ENCODE peak calls at places on chromosomes 2 and 18, in four cellular contexts. I is bronchial epithelial cell, F is progenitor cell of endocrine pancreas, O is tibial nerve. K is an unnamed sample.

GRCh38 chr2:168182850-168183249 is 64.5 kb downstream of the STK39 start:
- DNase-seq in I (peak), F (no peak), O (no peak), K (no peak)

GRCh38 chr18:9400197-9400596 is 65.6 kb downstream of the TWSG1 start:
- DNase-seq in I (peak), F (no peak), O (no peak), K (no peak)

GRCh38 chr2:147297820-147298219 is 547.0 kb upstream of the ACVR2A start:
- DNase-seq in I (no peak), F (no peak), O (no peak), K (no peak)

GRCh38 chr18:54119524-54120019 is 104.9 kb downstream of the MBD2 start:
- DNase-seq in I (peak), F (no peak), O (no peak), K (peak)

GRCh38 chr2:103788875-103789715 is 1027.3 kb downstream of the TMEM182 start:
- DNase-seq in I (peak), F (no peak), O (no peak), K (peak)

GRCh38 chr2:104476563-104476988 is 377.3 kb upstream of the POU3F3 start:
- DNase-seq in I (no peak), F (no peak), O (no peak), K (no peak)

GRCh38 chr2:70468898-70469297 is 84.7 kb downstream of the TGFA start:
- DNase-seq in I (no peak), F (no peak), O (no peak), K (no peak)

GRCh38 chr2:53353372-53354111 is 414.1 kb upstream of the CHAC2 start:
- DNase-seq in I (peak), F (no peak), O (no peak), K (peak)

GRCh38 chr2:134398300-134398699 is 144.4 kb downstream of the MGAT5 start:
- DNase-seq in I (peak), F (no peak), O (no peak), K (no peak)

GRCh38 chr2:155583674-155584195 is 748.8 kb downstream of the NR4A2 start:
- DNase-seq in I (no peak), F (no peak), O (no peak), K (no peak)

GRCh38 chr2:100185105-100185504 is 42.7 kb upstream of the AFF3 start:
- DNase-seq in I (no peak), F (no peak), O (no peak), K (no peak)

GRCh38 chr2:137348301-137348700 is 583.0 kb downstream of the THSD7B start:
- DNase-seq in I (no peak), F (no peak), O (no peak), K (no peak)

GRCh38 chr2:206211657-206212255 is 52.1 kb downstream of the EEF1B2 start:
- DNase-seq in I (peak), F (no peak), O (no peak), K (peak)

GRCh38 chr2:112173646-112174319 is 35.6 kb downstream of the FBLN7 start:
- DNase-seq in I (no peak), F (no peak), O (no peak), K (peak)

GRCh38 chr2:58428553-58429284 is 187.6 kb upstream of the FANCL start:
- DNase-seq in I (no peak), F (peak), O (no peak), K (no peak)

GRCh38 chr18:79853993-79854364 is 56.2 kb downstream of the KCNG2 start:
- DNase-seq in I (no peak), F (peak), O (no peak), K (no peak)

GRCh38 chr2:174465327-174465726 is 21.5 kb downstream of the GPR155 start:
- DNase-seq in I (no peak), F (no peak), O (no peak), K (no peak)
- TF ChIP-seq CTCF in I (no peak), F (no peak), O (peak), K (no peak)

DNA sequence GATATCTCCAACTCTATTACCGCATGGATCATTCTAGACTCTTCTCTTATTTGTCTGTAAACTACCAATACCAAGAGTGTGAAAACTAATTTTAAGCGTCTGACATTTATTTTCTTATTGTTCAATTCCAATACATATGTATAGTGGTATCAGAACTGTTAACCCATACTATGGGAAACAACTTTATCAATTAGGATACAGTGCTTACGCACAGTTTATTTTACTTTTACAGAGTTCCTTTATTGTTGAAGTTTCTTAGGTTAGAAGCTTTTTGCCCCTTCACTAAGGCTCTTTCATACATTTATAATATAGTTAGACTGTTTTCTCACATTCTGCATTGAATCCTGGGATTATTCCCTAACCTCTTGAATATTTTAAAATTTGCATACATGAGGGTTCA is 198.8 kb upstream of the RGPD4 start:
- DNase-seq in I (no peak), F (no peak), O (no peak), K (no peak)
- TF ChIP-seq CTCF in I (no peak), F (no peak), O (no peak), K (no peak)

GRCh38 chr2:159117658-159118057 is 149.2 kb downstream of the TANC1 start:
- DNase-seq in I (no peak), F (no peak), O (no peak), K (no peak)

GRCh38 chr2:159119652-159120257 is 151.3 kb downstream of the TANC1 start:
- DNase-seq in I (no peak), F (no peak), O (no peak), K (no peak)

GRCh38 chr2:159116922-159117321 is 148.5 kb downstream of the TANC1 start:
- DNase-seq in I (no peak), F (no peak), O (no peak), K (no peak)

GRCh38 chr2:159118115-159118858 is 149.8 kb downstream of the TANC1 start:
- DNase-seq in I (peak), F (peak), O (peak), K (no peak)

DNA sequence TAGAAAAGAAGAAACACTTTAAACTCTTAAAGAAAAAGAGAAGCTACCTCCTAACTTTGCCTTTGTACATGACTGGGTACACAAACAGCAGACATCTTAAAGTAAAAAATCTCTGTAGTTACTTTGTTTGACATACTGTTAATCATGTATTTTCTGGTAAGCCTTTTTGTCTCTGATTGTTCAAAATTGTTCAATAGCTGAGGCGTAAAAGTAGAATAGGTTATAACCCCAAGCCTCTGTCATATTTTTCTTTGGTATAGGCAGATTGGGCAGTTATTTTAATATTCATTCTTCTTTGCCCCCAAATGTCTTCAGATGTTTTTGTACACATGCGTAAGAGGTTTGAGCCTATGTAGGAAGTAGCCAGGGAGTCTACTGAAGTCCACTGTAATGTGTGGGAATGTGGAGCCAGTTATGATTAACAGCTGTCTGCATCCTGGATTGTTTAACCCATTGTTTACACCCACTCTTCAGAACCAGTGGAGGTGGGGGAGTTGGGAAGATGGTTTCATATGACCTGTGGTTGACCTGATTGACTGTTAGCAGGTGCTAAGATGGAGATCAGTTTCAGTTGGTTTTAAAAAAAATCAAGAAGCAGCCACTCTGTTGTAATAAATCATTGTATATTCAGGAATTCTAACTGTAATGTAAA is 150.5 kb downstream of the TANC1 start:
- DNase-seq in I (no peak), F (no peak), O (no peak), K (no peak)
- TF ChIP-seq CTCF in I (no peak), F (no peak), O (no peak), K (no peak)

DNA sequence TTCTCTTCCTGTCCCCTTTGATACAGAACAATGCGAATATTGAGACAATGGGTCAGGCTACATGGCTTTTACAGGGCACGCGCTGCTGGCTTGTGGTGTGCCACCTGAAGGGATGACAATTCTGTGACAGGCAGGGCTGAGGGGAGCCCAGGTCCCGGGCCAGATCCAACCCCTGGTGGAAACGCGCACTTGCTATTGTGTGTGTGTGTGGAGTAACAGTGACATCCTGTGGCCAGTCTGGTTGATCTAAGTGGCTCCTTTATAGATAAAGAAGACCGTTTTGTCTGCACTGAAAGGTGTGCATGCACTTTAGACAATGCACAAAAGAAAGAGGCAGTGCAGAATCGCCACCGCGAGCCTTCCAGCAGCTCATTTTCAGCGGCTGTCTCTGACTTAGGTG is 273.6 kb downstream of the HRH4 start:
- DNase-seq in I (no peak), F (no peak), O (no peak), K (no peak)
- TF ChIP-seq CTCF in I (no peak), F (peak), O (no peak), K (peak)

GRCh38 chr2:182767578-182767977 is 51.5 kb downstream of the DNAJC10 start:
- DNase-seq in I (peak), F (no peak), O (no peak), K (no peak)
- TF ChIP-seq CTCF in I (peak), F (peak), O (no peak), K (peak)

GRCh38 chr2:954687-955000 is 4.0 kb downstream of the SNTG2 start:
- DNase-seq in I (no peak), F (no peak), O (no peak), K (no peak)
- TF ChIP-seq CTCF in I (no peak), F (no peak), O (no peak), K (no peak)

DNA sequence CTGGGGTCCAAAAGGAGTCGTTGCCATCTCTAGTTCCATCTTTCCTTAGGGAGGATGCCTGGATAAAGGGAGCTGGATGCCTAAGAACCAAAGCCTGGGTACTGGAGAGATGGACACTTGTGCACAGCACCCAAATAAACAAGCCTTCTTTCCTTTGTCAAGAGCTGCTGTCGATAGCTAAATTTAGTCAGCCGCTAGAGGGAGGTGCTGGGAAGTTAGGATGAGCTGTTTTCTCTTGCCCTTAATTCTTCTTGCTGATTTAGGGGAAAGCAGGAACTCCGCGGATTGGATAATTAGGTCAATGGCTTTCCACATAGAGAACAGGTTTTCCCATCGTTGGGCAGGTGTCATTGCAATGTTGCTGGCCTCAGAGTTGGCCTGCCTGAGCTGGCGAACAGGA is 30.9 kb upstream of the SERPINB12 start:
- DNase-seq in I (peak), F (peak), O (no peak), K (no peak)
- TF ChIP-seq CTCF in I (peak), F (peak), O (no peak), K (peak)

DNA sequence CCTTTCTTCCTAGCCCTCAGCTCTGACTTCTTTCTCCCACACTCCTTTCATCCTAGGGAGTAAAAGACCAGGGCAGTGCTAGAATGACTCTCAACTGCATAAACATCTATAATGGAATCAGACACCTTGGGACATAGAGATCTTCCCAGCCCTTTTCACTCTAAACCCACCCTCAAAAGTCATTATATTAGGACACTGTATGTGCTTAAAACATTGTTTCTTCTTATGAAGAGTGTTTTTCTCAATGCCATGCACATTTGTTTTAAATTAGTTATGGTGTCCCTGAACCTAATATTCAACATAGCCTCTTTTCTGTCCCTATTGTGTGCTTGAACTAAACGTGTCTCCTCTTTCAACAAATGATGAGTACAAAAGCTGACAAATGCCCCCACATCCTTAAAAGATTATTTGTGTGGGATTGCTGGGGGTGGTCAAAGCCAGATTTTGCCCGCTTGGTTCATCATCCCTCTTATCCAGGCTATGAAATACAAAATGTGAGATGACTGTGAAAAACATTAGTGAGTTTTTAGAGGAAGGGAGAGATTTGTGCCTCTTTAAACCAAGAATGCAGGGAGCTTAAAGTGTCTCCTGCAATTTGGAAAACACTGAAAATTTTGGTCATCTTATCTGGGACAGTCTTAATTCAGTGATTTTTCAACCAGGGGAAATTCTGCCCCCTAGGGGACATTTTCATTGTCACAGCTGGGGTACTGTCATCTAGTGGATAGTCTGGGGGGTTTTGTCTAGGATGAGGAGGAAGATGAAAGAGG is 29.0 kb downstream of the SERPINB5 start:
- DNase-seq in I (peak), F (no peak), O (no peak), K (no peak)
- TF ChIP-seq CTCF in I (peak), F (peak), O (peak), K (peak)

DNA sequence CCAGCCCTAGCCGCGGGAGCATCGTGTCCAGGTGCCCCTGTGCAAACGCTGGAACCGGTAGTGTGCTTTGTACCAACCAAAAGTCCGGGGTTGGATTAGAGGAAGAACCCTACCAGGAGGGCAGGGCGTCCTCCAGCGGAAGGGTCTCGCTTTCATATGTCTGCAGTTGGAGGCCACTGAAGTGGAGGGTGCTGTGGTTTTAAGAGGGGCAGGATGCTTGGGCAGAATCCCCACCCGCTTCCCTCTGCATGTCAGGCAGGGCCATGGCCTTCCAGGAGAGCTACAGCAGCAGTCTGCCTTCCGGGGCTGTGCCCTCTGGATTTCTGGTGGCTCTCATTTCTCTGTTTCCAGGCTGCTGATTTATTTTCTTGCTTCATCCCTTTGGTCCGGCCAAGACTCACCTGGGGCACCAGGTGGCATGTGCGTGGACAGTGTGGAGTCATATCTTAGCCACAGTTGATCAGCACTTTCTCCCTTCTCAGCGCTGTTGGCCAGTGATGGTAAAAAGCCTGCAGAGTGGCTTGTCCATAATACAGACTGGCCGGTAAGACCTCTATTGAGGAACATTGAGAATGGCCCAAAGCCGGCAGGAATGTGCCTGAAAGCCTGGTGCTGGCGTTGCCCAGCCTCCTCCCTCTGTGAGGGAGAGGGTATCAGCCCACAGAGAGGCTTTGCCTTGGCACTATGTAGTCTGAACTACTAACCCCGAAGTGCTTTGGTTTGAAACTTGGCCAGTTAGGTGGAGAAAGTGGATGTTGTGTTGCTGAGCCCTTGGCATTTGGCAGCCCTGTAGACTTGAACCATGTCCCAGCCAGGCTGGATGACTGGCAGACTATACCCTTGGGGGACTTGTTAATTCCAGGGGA is 1.8 kb downstream of the AGAP1 start:
- DNase-seq in I (no peak), F (no peak), O (no peak), K (no peak)
- TF ChIP-seq CTCF in I (no peak), F (no peak), O (no peak), K (peak)

K was measured in kidney epithelial cell.